ENCODE peak calls at places on chromosomes 7 and 10, in six cellular contexts. One of them, this sample, is unnamed.

GRCh38 chr7:118179191-118179590 is 4.8 kb upstream of the LSM8 start:
- DNase-seq in HCT116: no peak
- DNase-seq in stimulated activated naive B cell treated with anti-CD40 and anti-IgM and Interleukin-4, amounts not matched to agents 10 μg/mL and 1 μg/mL and 100 μg/mL, for 72 hours: no peak
- DNase-seq in stimulated activated CD4-positive, alpha-beta T cell treated with anti-CD3 and anti-CD28 coated beads, Interleukin-1b, Interleukin-23, amount 100 ng/mL, for 4 hours: no peak
- DNase-seq in NCI-H1105: no peak
- DNase-seq in A549: no peak
- DNase-seq in this sample: no peak

GRCh38 chr7:111083423-111083822 is 7.5 kb upstream of the LRRN3 start:
- DNase-seq in HCT116: no peak
- DNase-seq in stimulated activated naive B cell treated with anti-CD40 and anti-IgM and Interleukin-4, amounts not matched to agents 10 μg/mL and 1 μg/mL and 100 μg/mL, for 72 hours: peak
- DNase-seq in stimulated activated CD4-positive, alpha-beta T cell treated with anti-CD3 and anti-CD28 coated beads, Interleukin-1b, Interleukin-23, amount 100 ng/mL, for 4 hours: peak
- DNase-seq in NCI-H1105: no peak
- DNase-seq in A549: no peak
- DNase-seq in this sample: no peak

GRCh38 chr7:3194501-3195141 is 106.4 kb upstream of the SDK1 start:
- DNase-seq in HCT116: no peak
- DNase-seq in stimulated activated naive B cell treated with anti-CD40 and anti-IgM and Interleukin-4, amounts not matched to agents 10 μg/mL and 1 μg/mL and 100 μg/mL, for 72 hours: no peak
- DNase-seq in stimulated activated CD4-positive, alpha-beta T cell treated with anti-CD3 and anti-CD28 coated beads, Interleukin-1b, Interleukin-23, amount 100 ng/mL, for 4 hours: no peak
- DNase-seq in NCI-H1105: no peak
- DNase-seq in A549: peak
- DNase-seq in this sample: no peak

GRCh38 chr10:82811621-82812020 is 936.6 kb downstream of the NRG3 start:
- DNase-seq in HCT116: no peak
- DNase-seq in stimulated activated naive B cell treated with anti-CD40 and anti-IgM and Interleukin-4, amounts not matched to agents 10 μg/mL and 1 μg/mL and 100 μg/mL, for 72 hours: peak
- DNase-seq in stimulated activated CD4-positive, alpha-beta T cell treated with anti-CD3 and anti-CD28 coated beads, Interleukin-1b, Interleukin-23, amount 100 ng/mL, for 4 hours: no peak
- DNase-seq in NCI-H1105: no peak
- DNase-seq in A549: peak
- DNase-seq in this sample: no peak

GRCh38 chr7:30596721-30597120 is 2.0 kb downstream of the GARS1 start:
- DNase-seq in HCT116: no peak
- DNase-seq in stimulated activated naive B cell treated with anti-CD40 and anti-IgM and Interleukin-4, amounts not matched to agents 10 μg/mL and 1 μg/mL and 100 μg/mL, for 72 hours: no peak
- DNase-seq in stimulated activated CD4-positive, alpha-beta T cell treated with anti-CD3 and anti-CD28 coated beads, Interleukin-1b, Interleukin-23, amount 100 ng/mL, for 4 hours: no peak
- DNase-seq in NCI-H1105: no peak
- DNase-seq in A549: no peak
- DNase-seq in this sample: no peak

GRCh38 chr10:129322872-129323271 is 144.2 kb upstream of the MGMT start:
- DNase-seq in HCT116: no peak
- DNase-seq in stimulated activated naive B cell treated with anti-CD40 and anti-IgM and Interleukin-4, amounts not matched to agents 10 μg/mL and 1 μg/mL and 100 μg/mL, for 72 hours: no peak
- DNase-seq in stimulated activated CD4-positive, alpha-beta T cell treated with anti-CD3 and anti-CD28 coated beads, Interleukin-1b, Interleukin-23, amount 100 ng/mL, for 4 hours: no peak
- DNase-seq in NCI-H1105: no peak
- DNase-seq in A549: no peak
- DNase-seq in this sample: no peak

GRCh38 chr10:103758294-103758681 is 97.1 kb downstream of the SH3PXD2A start:
- DNase-seq in HCT116: no peak
- DNase-seq in stimulated activated naive B cell treated with anti-CD40 and anti-IgM and Interleukin-4, amounts not matched to agents 10 μg/mL and 1 μg/mL and 100 μg/mL, for 72 hours: no peak
- DNase-seq in stimulated activated CD4-positive, alpha-beta T cell treated with anti-CD3 and anti-CD28 coated beads, Interleukin-1b, Interleukin-23, amount 100 ng/mL, for 4 hours: no peak
- DNase-seq in NCI-H1105: no peak
- DNase-seq in A549: peak
- DNase-seq in this sample: no peak

GRCh38 chr10:94630017-94630688 is 53.4 kb upstream of the CYP2C18 start:
- DNase-seq in HCT116: peak
- DNase-seq in stimulated activated naive B cell treated with anti-CD40 and anti-IgM and Interleukin-4, amounts not matched to agents 10 μg/mL and 1 μg/mL and 100 μg/mL, for 72 hours: no peak
- DNase-seq in stimulated activated CD4-positive, alpha-beta T cell treated with anti-CD3 and anti-CD28 coated beads, Interleukin-1b, Interleukin-23, amount 100 ng/mL, for 4 hours: no peak
- DNase-seq in NCI-H1105: peak
- DNase-seq in A549: peak
- DNase-seq in this sample: no peak

GRCh38 chr7:83001362-83002040 is 161.2 kb downstream of the PCLO start:
- DNase-seq in HCT116: no peak
- DNase-seq in stimulated activated naive B cell treated with anti-CD40 and anti-IgM and Interleukin-4, amounts not matched to agents 10 μg/mL and 1 μg/mL and 100 μg/mL, for 72 hours: no peak
- DNase-seq in stimulated activated CD4-positive, alpha-beta T cell treated with anti-CD3 and anti-CD28 coated beads, Interleukin-1b, Interleukin-23, amount 100 ng/mL, for 4 hours: no peak
- DNase-seq in NCI-H1105: no peak
- DNase-seq in A549: no peak
- DNase-seq in this sample: no peak

GRCh38 chr7:42611529-42611928 is 300.3 kb downstream of the C7orf25 start:
- DNase-seq in HCT116: no peak
- DNase-seq in stimulated activated naive B cell treated with anti-CD40 and anti-IgM and Interleukin-4, amounts not matched to agents 10 μg/mL and 1 μg/mL and 100 μg/mL, for 72 hours: no peak
- DNase-seq in stimulated activated CD4-positive, alpha-beta T cell treated with anti-CD3 and anti-CD28 coated beads, Interleukin-1b, Interleukin-23, amount 100 ng/mL, for 4 hours: no peak
- DNase-seq in NCI-H1105: no peak
- DNase-seq in A549: no peak
- DNase-seq in this sample: no peak

GRCh38 chr10:17644485-17644964 is 574 bp downstream of the STAM start:
- DNase-seq in HCT116: no peak
- DNase-seq in stimulated activated naive B cell treated with anti-CD40 and anti-IgM and Interleukin-4, amounts not matched to agents 10 μg/mL and 1 μg/mL and 100 μg/mL, for 72 hours: no peak
- DNase-seq in stimulated activated CD4-positive, alpha-beta T cell treated with anti-CD3 and anti-CD28 coated beads, Interleukin-1b, Interleukin-23, amount 100 ng/mL, for 4 hours: no peak
- DNase-seq in NCI-H1105: no peak
- DNase-seq in A549: no peak
- DNase-seq in this sample: no peak

GRCh38 chr7:20596653-20597052 is 18.8 kb upstream of the ABCB5 start:
- DNase-seq in HCT116: no peak
- DNase-seq in stimulated activated naive B cell treated with anti-CD40 and anti-IgM and Interleukin-4, amounts not matched to agents 10 μg/mL and 1 μg/mL and 100 μg/mL, for 72 hours: no peak
- DNase-seq in stimulated activated CD4-positive, alpha-beta T cell treated with anti-CD3 and anti-CD28 coated beads, Interleukin-1b, Interleukin-23, amount 100 ng/mL, for 4 hours: no peak
- DNase-seq in NCI-H1105: no peak
- DNase-seq in A549: no peak
- DNase-seq in this sample: no peak

This sample was measured in tibial nerve.